ENCODE peak calls at places on chromosomes 4 and X, in four cellular contexts. P is sigmoid colon, V is ovary, Y is K562. X is an unnamed sample. For H3K36me3, the result is how much of the 10 kb centered on the place peaks cover.

GRCh38 chrX:153864561-153865320 is 21.2 kb downstream of the L1CAM start:
- DNase-seq in P (peak), V (no peak), Y (no peak), X (no peak)

GRCh38 chr4:81523672-81524436 is 52.1 kb upstream of the RASGEF1B start:
- DNase-seq in P (no peak), V (no peak), Y (no peak), X (no peak)

GRCh38 chrX:106246511-106246910 is 78.4 kb downstream of the PWWP3B start:
- DNase-seq in P (no peak), V (no peak), Y (no peak), X (no peak)

GRCh38 chr4:87853108-87853507 is 20.3 kb downstream of the MEPE start:
- DNase-seq in P (no peak), V (no peak), Y (no peak), X (no peak)

GRCh38 chrX:78455901-78456300 is 128.5 kb upstream of the CYSLTR1 start:
- DNase-seq in P (no peak), V (no peak), Y (no peak), X (no peak)

GRCh38 chr4:171812377-171813194 is 618 bp upstream of the GALNTL6 start:
- DNase-seq in P (peak), V (no peak), Y (peak), X (no peak)

GRCh38 chrX:38278682-38279081 is 48.6 kb downstream of the RPGR start:
- DNase-seq in P (no peak), V (no peak), Y (no peak), X (no peak)

GRCh38 chr4:78845469-78845868 is 69.3 kb downstream of the BMP2K start:
- DNase-seq in P (no peak), V (no peak), Y (no peak), X (no peak)

GRCh38 chrX:134747006-134747405 is 88.7 kb upstream of the PLAC1 start:
- DNase-seq in P (no peak), V (no peak), Y (no peak), X (no peak)

GRCh38 chr4:98092833-98093439 is 50.3 kb downstream of the STPG2 start:
- DNase-seq in P (no peak), V (no peak), Y (no peak), X (no peak)

GRCh38 chr4:156884183-156884582 is 87.4 kb downstream of the PDGFC start:
- DNase-seq in P (no peak), V (no peak), Y (no peak), X (no peak)

GRCh38 chr4:2357821-2358745 is 60.4 kb downstream of the ZFYVE28 start:
- DNase-seq in P (peak), V (no peak), Y (no peak), X (no peak)

GRCh38 chrX:27619975-27620374 is 29.8 kb downstream of the DCAF8L2 start:
- DNase-seq in P (no peak), V (no peak), Y (no peak), X (no peak)

GRCh38 chrX:27622883-27623282 is 32.7 kb downstream of the DCAF8L2 start:
- DNase-seq in P (no peak), V (no peak), Y (no peak), X (no peak)

DNA sequence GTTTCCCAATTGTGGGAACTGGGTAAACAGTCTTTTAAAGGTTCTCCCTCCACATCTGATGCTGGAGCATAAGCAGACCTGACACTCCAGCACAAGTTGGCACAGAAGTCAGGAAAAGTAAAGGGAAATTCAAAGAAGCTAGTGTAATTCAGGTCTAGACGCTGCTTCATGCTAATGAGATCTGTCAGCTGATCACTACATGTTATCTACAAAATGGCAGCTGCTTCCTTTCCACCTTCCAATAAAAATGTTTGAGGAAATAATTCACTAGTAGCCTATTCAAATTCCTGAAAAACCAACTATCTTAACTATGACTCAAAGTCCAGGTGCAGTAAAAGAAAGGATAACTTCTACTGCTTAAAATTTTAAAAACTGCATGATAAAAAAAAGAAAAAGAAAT is 29.3 kb downstream of the DCAF8L2 start:
- DNase-seq in P (no peak), V (no peak), Y (no peak), X (no peak)
- TF ChIP-seq POLR2A in P (no peak), V (no peak), Y (no peak), X (no peak)

GRCh38 chr4:7782783-7783182 is 156.9 kb downstream of the AFAP1 start:
- DNase-seq in P (no peak), V (no peak), Y (no peak), X (no peak)
- H3K36me3 ChIP-seq in P (under half), V (under half), Y (under half), X (under half)

DNA sequence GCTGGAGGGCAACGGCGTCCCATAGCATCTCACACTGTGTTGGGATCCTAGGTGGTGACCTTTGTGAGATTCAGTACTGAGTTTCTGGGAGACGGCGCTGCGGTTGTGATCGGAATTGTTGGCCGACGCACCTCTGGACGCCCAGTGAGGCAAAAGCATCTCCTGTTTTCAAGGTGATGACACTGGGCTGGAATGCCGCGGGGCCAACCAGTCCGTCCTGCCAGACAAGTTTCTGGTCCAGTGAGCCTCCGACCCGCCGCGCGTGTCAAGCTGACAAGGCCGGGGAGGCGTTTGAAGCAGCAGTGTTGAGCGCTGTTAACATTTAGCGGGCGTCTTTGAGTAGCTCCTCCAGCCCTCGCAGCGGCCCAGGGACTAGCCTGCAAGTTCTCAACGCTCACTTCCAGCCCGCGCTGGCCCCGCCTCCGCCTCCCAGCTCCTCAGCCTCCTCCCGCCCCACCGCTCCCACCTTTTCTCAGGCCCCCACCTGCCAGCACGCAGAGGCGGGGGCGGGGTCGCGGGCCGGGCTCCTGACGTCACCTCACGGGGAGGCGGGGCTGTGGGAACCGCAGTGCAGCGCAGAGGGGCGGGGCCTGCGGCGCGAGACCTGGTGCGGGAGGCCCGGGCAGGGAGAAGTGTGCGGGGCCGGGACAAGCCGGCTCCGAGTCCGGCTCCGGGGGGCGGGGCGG is 482 bp upstream of the CDS1 start:
- DNase-seq in P (peak), V (peak), Y (peak), X (peak)
- TF ChIP-seq POLR2A in P (no peak), V (peak), Y (no peak), X (no peak)

DNA sequence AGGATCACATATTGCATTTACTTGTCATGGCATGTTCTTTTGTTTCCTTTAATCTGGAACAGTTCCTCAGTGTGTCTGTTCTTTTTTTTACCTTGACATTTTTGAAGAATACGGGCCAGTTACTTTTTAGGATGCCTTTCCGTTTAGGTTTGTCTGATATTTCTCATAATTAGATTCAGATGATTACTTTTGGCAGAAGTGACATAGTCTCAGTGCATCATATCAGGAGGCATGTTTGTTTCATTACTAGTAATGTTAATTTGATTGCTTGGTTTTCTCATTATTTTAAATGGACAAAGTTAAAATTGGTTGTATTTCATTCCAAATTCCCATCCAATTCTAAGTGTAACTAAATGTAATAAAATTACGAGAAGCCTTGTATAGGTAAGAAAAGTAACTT is 8.3 kb downstream of the POLR2B start:
- DNase-seq in P (no peak), V (no peak), Y (no peak), X (no peak)
- H3K36me3 ChIP-seq in P (under half), V (under half), Y (half or more), X (under half)

GRCh38 chrX:133415276-133416105 is at the start of gene GPC4:
- DNase-seq in P (peak), V (peak), Y (no peak), X (peak)
- TF ChIP-seq POLR2A in P (peak), V (no peak), Y (no peak), X (peak)

X was measured in upper lobe of left lung.